ENCODE peak calls at places on chromosomes 16 and 17, in five cellular contexts. W, C, Z, L and U are unnamed samples.

GRCh38 chr17:33112763-33113162 is 121.1 kb downstream of the SPACA3 start:
- DNase-seq in L (no peak), C (no peak), W (no peak), Z (peak; percentile 74), U (no peak)

GRCh38 chr17:81258292-81258691 is 19.2 kb downstream of the NDUFAF8 start:
- DNase-seq in Z (no peak), L (no peak), C (no peak), W (no peak), U (no peak)

GRCh38 chr17:39740357-39741111 is 2.8 kb downstream of the GRB7 start:
- DNase-seq in W (no peak), L (no peak), C (no peak), Z (peak; percentile 63), U (no peak)

GRCh38 chr17:9115446-9116265 is 94.3 kb downstream of the NTN1 start:
- DNase-seq in L (peak; percentile 66), C (no peak), W (no peak), Z (peak; percentile 71), U (no peak)

GRCh38 chr16:86751081-86752030 is 173.0 kb downstream of the FOXL1 start:
- DNase-seq in W (no peak), L (no peak), C (no peak), Z (peak; percentile 87), U (no peak)

GRCh38 chr17:79811888-79812205 is 15.0 kb upstream of the CBX8 start:
- DNase-seq in W (no peak), C (no peak), Z (no peak), L (no peak), U (no peak)

GRCh38 chr16:78505544-78506371 is 406.3 kb downstream of the WWOX start:
- DNase-seq in W (no peak), C (no peak), Z (peak; percentile 49), L (peak; percentile 67), U (no peak)

GRCh38 chr16:57304169-57305061 is 19.9 kb upstream of the PLLP start:
- DNase-seq in C (no peak), W (no peak), Z (peak; percentile 40), L (no peak), U (no peak)

GRCh38 chr17:56715613-56716357 is 117.9 kb downstream of the C17orf67 start:
- DNase-seq in Z (peak; percentile 92), W (peak; percentile 12), C (peak; percentile 49), L (peak; percentile 58), U (peak; percentile 74)

GRCh38 chr16:58124601-58124915 is 4.6 kb downstream of the CFAP20 start:
- DNase-seq in L (no peak), Z (peak; percentile 70), W (no peak), C (no peak), U (no peak)

GRCh38 chr17:42018339-42018738 is 1.1 kb upstream of the DNAJC7 start:
- DNase-seq in C (no peak), Z (no peak), L (no peak), W (no peak), U (no peak)
- H3K4me3 ChIP-seq in C (peak overlapping the region; percentile 97), Z (peak overlapping the region; percentile 95), L (peak overlapping the region; percentile 98), W (peak overlapping the region; percentile 97), U (peak overlapping the region; percentile 98)

GRCh38 chr17:42414782-42415409 is 8.2 kb downstream of the CAVIN1 start:
- DNase-seq in L (no peak), Z (no peak), C (no peak), W (no peak), U (peak; percentile 93)
- H3K4me3 ChIP-seq in L (peak overlapping the region; percentile 17), Z (peak overlapping the region; percentile 33), C (peak overlapping the region; percentile 38), W (peak overlapping the region; percentile 49), U (peak overlapping the region; percentile 56)

DNA sequence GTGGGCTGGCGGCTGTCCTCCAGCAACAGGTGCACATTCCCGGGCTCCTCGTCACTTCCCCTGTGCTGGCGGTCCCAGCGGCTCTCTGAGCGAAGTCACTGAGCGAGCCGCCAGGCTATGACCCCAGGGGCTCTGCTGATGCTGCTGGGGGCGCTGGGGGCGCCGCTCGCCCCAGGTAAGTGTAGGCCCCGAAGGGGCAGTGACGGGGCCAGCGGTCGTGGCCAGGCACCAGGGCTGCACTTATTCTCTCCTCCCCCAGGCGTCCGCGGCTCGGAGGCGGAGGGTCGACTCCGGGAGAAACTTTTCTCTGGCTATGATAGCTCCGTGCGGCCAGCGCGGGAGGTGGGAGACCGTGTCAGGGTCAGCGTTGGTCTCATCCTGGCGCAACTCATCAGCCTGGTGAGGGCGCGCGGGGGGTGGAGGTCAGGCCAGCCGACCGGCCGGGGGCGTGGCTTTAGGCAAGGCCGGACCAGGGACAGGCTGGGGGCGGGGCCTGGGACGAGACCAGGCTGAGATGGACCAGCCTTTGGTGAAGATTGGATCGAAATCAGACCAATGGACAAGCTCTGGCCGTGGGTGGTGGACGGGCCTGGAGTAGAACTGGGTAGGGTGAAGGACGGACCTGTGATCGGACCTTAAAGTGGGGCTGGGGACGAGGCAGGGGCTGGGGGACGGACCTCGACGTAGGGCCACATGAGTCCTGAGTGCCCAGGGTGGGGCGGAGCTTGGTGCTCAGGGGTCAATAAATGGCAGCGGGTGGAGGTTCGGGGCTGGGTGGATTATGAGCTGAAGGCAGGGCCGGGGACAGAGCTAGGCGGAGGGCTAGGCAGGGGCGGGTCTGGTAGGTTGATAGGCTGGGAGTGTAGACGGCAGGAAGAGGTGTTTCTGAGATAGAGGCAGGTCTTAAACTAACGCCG is at the start of gene CHRNB1:
- DNase-seq in Z (peak; percentile 62), W (no peak), L (peak; percentile 87), C (no peak), U (no peak)
- H3K4me3 ChIP-seq in Z (peak within 1 kb of the TSS; percentile 56), W (peak within 1 kb of the TSS; percentile 32), L (peak within 1 kb of the TSS; percentile 55), C (no peak within 1 kb of the TSS), U (no peak within 1 kb of the TSS)

DNA sequence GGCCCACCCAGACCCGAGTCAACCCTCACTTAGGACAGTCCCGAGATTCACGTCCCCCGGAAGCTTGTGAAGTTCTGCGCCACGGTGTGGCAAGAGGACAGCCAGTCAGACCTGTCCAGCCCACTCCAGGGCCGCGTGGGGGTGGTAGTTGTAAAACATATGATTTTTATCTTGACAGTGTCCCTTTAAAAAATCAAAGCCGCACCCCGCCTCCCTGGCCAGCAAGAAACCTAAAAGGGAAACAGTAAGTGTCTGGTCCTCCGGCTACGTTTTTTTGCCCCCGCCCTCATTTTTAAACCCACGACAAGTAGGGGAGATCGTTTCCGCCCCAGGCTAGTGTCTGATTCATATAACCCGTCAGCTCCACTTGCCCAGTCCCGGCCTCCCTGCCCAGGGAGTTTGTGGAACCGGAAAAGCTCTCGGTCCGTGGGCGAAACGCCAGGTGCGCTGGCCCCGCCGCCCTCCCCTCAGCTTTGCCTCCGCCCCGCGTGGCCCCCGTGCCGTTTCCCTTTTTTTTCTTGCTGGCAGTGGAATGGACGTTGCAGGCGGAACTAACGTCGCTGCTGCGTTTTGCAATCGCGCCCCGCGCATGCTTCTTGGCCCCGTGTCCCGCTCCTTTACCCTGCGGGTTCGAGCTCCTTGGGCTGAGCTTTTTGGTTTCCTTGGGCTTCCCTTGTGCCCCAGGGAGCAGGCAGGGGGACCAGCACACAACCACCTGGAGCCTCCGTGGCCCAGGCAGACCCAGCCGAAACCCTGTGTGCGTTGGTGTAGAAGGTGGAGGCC is 13.3 kb upstream of the NUDT16L1 start:
- DNase-seq in W (no peak), Z (peak; percentile 16), L (peak; percentile 74), C (no peak), U (no peak)
- H3K4me3 ChIP-seq in W (no peak overlapping the region), Z (no peak overlapping the region), L (peak overlapping the region; percentile 40), C (no peak overlapping the region), U (no peak overlapping the region)

GRCh38 chr17:60893475-60893874 is 215.8 kb downstream of the BCAS3 start:
- DNase-seq in L (no peak), Z (no peak), W (no peak), C (no peak), U (no peak)

GRCh38 chr17:60887607-60888028 is 210.0 kb downstream of the BCAS3 start:
- DNase-seq in W (no peak), L (no peak), C (no peak), Z (no peak), U (no peak)

GRCh38 chr17:60888812-60889709 is 211.4 kb downstream of the BCAS3 start:
- DNase-seq in L (no peak), W (no peak), Z (peak; percentile 10), C (no peak), U (no peak)
- H3K4me3 ChIP-seq in L (no peak overlapping the region), W (no peak overlapping the region), Z (no peak overlapping the region), C (no peak overlapping the region), U (no peak overlapping the region)